ENCODE peak calls at places on chromosomes 7 and 10, in ten cellular contexts. L is Peyer's patch, V is right lobe of liver, H is GM12878, G is uterus, R is tibial artery, A is A549, M is K562, O is OCI-LY7, S is HCT116. W is an unnamed sample.

GRCh38 chr7:37095122-37095521 is 353.5 kb downstream of the ELMO1 start:
- DNase-seq in V (no peak), M (no peak), A (no peak), S (no peak), R (no peak), L (no peak), O (no peak), H (no peak), G (no peak), W (no peak)

GRCh38 chr10:117362313-117362712 is 12.9 kb downstream of the PDZD8 start:
- DNase-seq in G (no peak), M (no peak), R (no peak), H (no peak), O (no peak), S (no peak), A (no peak), V (no peak), L (no peak), W (no peak)

GRCh38 chr10:14240253-14241189 is 90.2 kb downstream of the FRMD4A start:
- DNase-seq in L (no peak), O (no peak), V (no peak), G (no peak), S (no peak), A (no peak), R (no peak), H (no peak), M (no peak), W (peak; percentile 9)

GRCh38 chr7:141042222-141043193 is 27.8 kb upstream of the MRPS33 start:
- DNase-seq in V (no peak), H (no peak), L (no peak), M (no peak), G (no peak), A (peak; percentile 28), S (no peak), R (no peak), O (no peak), W (no peak)

GRCh38 chr7:154699421-154699820 is 303.5 kb downstream of the PAXIP1 start:
- DNase-seq in R (no peak), M (peak; percentile 37), S (no peak), H (no peak), L (no peak), A (no peak), G (no peak), O (no peak), V (no peak), W (no peak)

GRCh38 chr7:132742152-132742551 is 165.9 kb upstream of the PLXNA4 start:
- DNase-seq in M (no peak), H (no peak), A (peak; percentile 13), R (no peak), S (no peak), G (no peak), V (no peak), L (no peak), O (no peak), W (no peak)

GRCh38 chr10:132927824-132928223 is 14.5 kb downstream of the CFAP46 start:
- DNase-seq in V (peak; percentile 51), L (no peak), H (no peak), O (no peak), M (no peak), A (no peak), R (no peak), G (no peak), S (no peak), W (no peak)

GRCh38 chr7:34430456-34430855 is 227.6 kb upstream of the NPSR1 start:
- DNase-seq in A (peak; percentile 42), R (no peak), L (no peak), V (no peak), O (no peak), S (peak; percentile 4), H (no peak), G (no peak), M (no peak), W (peak; percentile 2)

GRCh38 chr7:71637578-71637977 is 505.6 kb downstream of the GALNT17 start:
- DNase-seq in O (no peak), A (no peak), L (no peak), G (no peak), R (no peak), V (no peak), M (no peak), S (no peak), H (no peak), W (no peak)

GRCh38 chr10:42551582-42552187 is 86.7 kb downstream of the ZNF33B start:
- DNase-seq in S (no peak), G (no peak), A (no peak), M (no peak), H (no peak), O (no peak), R (peak; percentile 21), L (no peak), V (no peak), W (no peak)

GRCh38 chr7:110600983-110601382 is 489.9 kb upstream of the LRRN3 start:
- DNase-seq in O (no peak), V (no peak), S (no peak), H (no peak), M (no peak), R (no peak), A (no peak), L (no peak), G (no peak), W (no peak)

GRCh38 chr10:100710151-100710871 is 35.1 kb upstream of the PAX2 start:
- DNase-seq in L (no peak), G (no peak), A (peak; percentile 41), S (no peak), R (no peak), O (no peak), H (no peak), V (no peak), M (no peak), W (peak; percentile 58)

GRCh38 chr7:7971308-7972040 is 2.9 kb downstream of the GLCCI1 start:
- DNase-seq in R (no peak), H (no peak), S (no peak), G (no peak), L (no peak), O (peak; percentile 25), V (no peak), A (no peak), M (no peak), W (no peak)

GRCh38 chr7:142802301-142802700 is 31.5 kb downstream of the PRSS2 start:
- DNase-seq in M (no peak), G (no peak), O (no peak), R (no peak), L (no peak), S (no peak), V (no peak), H (no peak), A (no peak), W (no peak)

GRCh38 chr7:35025391-35025870 is 11.9 kb downstream of the DPY19L1 start:
- DNase-seq in H (no peak), O (no peak), R (no peak), L (no peak), A (no peak), S (no peak), G (no peak), V (no peak), M (no peak), W (no peak)

GRCh38 chr10:76089626-76090185 is 658.3 kb downstream of the LRMDA start:
- DNase-seq in S (no peak), R (no peak), M (no peak), H (no peak), V (no peak), A (no peak), L (no peak), O (no peak), G (no peak), W (no peak)

GRCh38 chr7:55140981-55141278 is 122.1 kb downstream of the EGFR start:
- DNase-seq in V (no peak), L (no peak), M (no peak), S (no peak), G (no peak), H (no peak), R (no peak), O (no peak), A (no peak), W (no peak)

GRCh38 chr10:43679509-43679908 is 30.8 kb upstream of the ZNF32 start:
- DNase-seq in M (no peak), R (peak; percentile 51), A (no peak), H (no peak), L (no peak), V (no peak), S (no peak), O (no peak), G (peak; percentile 54), W (no peak)

GRCh38 chr10:67385089-67385488 is 310.9 kb downstream of the CTNNA3 start:
- DNase-seq in H (no peak), V (no peak), A (no peak), M (no peak), O (no peak), G (no peak), L (no peak), S (no peak), R (no peak), W (no peak)
- H3K27ac ChIP-seq in H (no peak overlapping the region), V (no peak overlapping the region), A (no peak overlapping the region), M (no peak overlapping the region), O (no peak overlapping the region), G (no peak overlapping the region), L (no peak overlapping the region), S (no peak overlapping the region), R (no peak overlapping the region), W (no peak overlapping the region)

GRCh38 chr7:12815871-12816270 is 128.4 kb downstream of the ARL4A start:
- DNase-seq in M (no peak), A (no peak), G (no peak), L (no peak), S (no peak), H (no peak), O (no peak), R (no peak), V (no peak), W (no peak)
- H3K4me1 ChIP-seq in M (no peaks in the 10 kb centered on the region), A (no peaks in the 10 kb centered on the region), G (no peaks in the 10 kb centered on the region), L (no peaks in the 10 kb centered on the region), S (no peaks in the 10 kb centered on the region), H (no peaks in the 10 kb centered on the region), O (no peaks in the 10 kb centered on the region), R (no peaks in the 10 kb centered on the region), V (no peaks in the 10 kb centered on the region), W (no peaks in the 10 kb centered on the region)

DNA sequence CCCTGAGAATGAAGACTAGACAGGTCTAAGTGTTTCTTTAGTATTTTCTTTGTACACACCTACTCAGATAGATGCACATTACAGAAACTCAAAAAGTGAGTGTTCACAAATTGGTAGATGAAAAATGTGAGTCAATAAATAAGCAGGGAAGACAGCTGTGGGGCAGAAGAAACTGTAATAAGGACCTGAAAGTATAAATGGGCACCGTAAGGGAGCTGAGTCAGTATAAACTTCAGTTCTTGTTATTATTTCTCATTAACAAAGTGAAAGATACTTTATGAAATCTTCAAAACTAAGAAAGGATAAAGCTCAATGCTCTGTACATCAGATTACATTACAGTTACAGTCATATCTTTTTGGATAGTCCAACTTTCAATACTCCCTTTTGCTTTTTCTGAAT is 2.5 kb downstream of the MTPN start:
- DNase-seq in O (no peak), M (no peak), G (no peak), S (no peak), H (no peak), A (no peak), L (no peak), V (no peak), R (no peak), W (no peak)
- H3K4me3 ChIP-seq in O (peak overlapping the region; percentile 97), M (peak overlapping the region; percentile 83), G (no peak overlapping the region), S (no peak overlapping the region), H (peak overlapping the region; percentile 97), A (no peak overlapping the region), L (no peak overlapping the region), V (no peak overlapping the region), R (no peak overlapping the region), W (peak overlapping the region; percentile 73)

DNA sequence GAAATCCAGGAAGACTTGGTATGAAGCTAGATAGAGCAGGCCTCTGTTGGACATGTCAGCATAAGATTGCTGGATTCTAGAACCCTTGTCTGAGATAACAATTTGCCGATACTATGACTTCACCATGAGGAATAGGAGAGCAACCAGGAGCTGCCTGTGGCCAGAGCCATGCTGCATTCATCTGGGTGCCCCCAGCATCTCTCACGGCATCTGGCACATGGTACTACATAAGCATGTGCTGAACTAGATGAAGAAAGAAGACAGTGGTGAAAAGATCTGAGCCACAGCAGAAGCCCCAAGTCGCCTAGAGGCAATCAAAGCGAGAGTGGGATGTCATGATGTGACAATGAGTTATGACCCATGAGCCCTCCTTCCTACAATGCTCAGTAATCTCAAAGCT is 19.5 kb downstream of the GOT1 start:
- DNase-seq in O (no peak), R (no peak), L (no peak), A (no peak), S (no peak), G (no peak), M (no peak), H (no peak), V (no peak), W (no peak)
- H3K27ac ChIP-seq in O (no peak overlapping the region), R (no peak overlapping the region), L (no peak overlapping the region), A (no peak overlapping the region), S (no peak overlapping the region), G (no peak overlapping the region), M (no peak overlapping the region), H (no peak overlapping the region), V (peak overlapping the region; percentile 68), W (no peak overlapping the region)